ENCODE peak calls at places on chromosomes 16 and 17, in four cellular contexts. One of them, this sample, is unnamed.

GRCh38 chr16:57720142-57720575 is 15.4 kb upstream of the KATNB1 start:
- DNase-seq in cardiac fibroblast: peak; percentile 75
- DNase-seq in GM23338: peak; percentile 62
- DNase-seq in hepatocyte: peak; percentile 78
- DNase-seq in this sample: peak; percentile 50

GRCh38 chr16:57593021-57593420 is 35.4 kb upstream of the ADGRG1 start:
- DNase-seq in cardiac fibroblast: no peak
- DNase-seq in GM23338: no peak
- DNase-seq in hepatocyte: no peak
- DNase-seq in this sample: no peak

GRCh38 chr17:57603978-57604377 is 141.1 kb downstream of the CCDC182 start:
- DNase-seq in GM23338: no peak
- DNase-seq in cardiac fibroblast: no peak
- DNase-seq in hepatocyte: no peak
- DNase-seq in this sample: no peak

GRCh38 chr17:19534562-19535149 is 1.0 kb downstream of the SLC47A1 start:
- DNase-seq in cardiac fibroblast: peak; percentile 19
- DNase-seq in GM23338: no peak
- DNase-seq in hepatocyte: no peak
- DNase-seq in this sample: peak; percentile 53

GRCh38 chr16:1493746-1494094 is 560 bp downstream of the TELO2 start:
- DNase-seq in cardiac fibroblast: no peak
- DNase-seq in hepatocyte: peak; percentile 35
- DNase-seq in GM23338: peak; percentile 43
- DNase-seq in this sample: peak; percentile 10

GRCh38 chr17:31085563-31085962 is 9.2 kb upstream of the NF1 start:
- DNase-seq in cardiac fibroblast: peak; percentile 81
- DNase-seq in hepatocyte: peak; percentile 51
- DNase-seq in GM23338: no peak
- DNase-seq in this sample: peak; percentile 49

GRCh38 chr17:55377885-55378284 is 43.8 kb downstream of the MMD start:
- DNase-seq in GM23338: no peak
- DNase-seq in cardiac fibroblast: no peak
- DNase-seq in hepatocyte: no peak
- DNase-seq in this sample: no peak

GRCh38 chr17:45115871-45116270 is 16.4 kb downstream of the PLCD3 start:
- DNase-seq in GM23338: no peak
- DNase-seq in hepatocyte: no peak
- DNase-seq in cardiac fibroblast: no peak
- DNase-seq in this sample: peak; percentile 22

GRCh38 chr16:75252946-75253911 is 1.8 kb upstream of the BCAR1 start:
- DNase-seq in cardiac fibroblast: peak; percentile 89
- DNase-seq in GM23338: peak; percentile 99
- DNase-seq in hepatocyte: peak; percentile 58
- DNase-seq in this sample: peak; percentile 37

GRCh38 chr16:24819462-24820040 is 26.2 kb upstream of the SLC5A11 start:
- DNase-seq in GM23338: no peak
- DNase-seq in cardiac fibroblast: peak; percentile 16
- DNase-seq in hepatocyte: no peak
- DNase-seq in this sample: no peak

GRCh38 chr17:39921323-39921722 is 2.9 kb upstream of the GSDMB start:
- DNase-seq in cardiac fibroblast: no peak
- DNase-seq in hepatocyte: no peak
- DNase-seq in GM23338: no peak
- DNase-seq in this sample: no peak

GRCh38 chr17:51427259-51428255 is 167.2 kb downstream of the UTP18 start:
- DNase-seq in cardiac fibroblast: no peak
- DNase-seq in GM23338: no peak
- DNase-seq in hepatocyte: no peak
- DNase-seq in this sample: no peak

GRCh38 chr16:59385953-59386352 is 651.8 kb upstream of the GOT2 start:
- DNase-seq in hepatocyte: no peak
- DNase-seq in GM23338: no peak
- DNase-seq in cardiac fibroblast: peak; percentile 38
- DNase-seq in this sample: peak; percentile 89

GRCh38 chr16:84234656-84235285 is 5.0 kb downstream of the KCNG4 start:
- DNase-seq in GM23338: no peak
- DNase-seq in hepatocyte: no peak
- DNase-seq in cardiac fibroblast: peak; percentile 48
- DNase-seq in this sample: peak; percentile 6

GRCh38 chr17:32516450-32516849 is 29.7 kb downstream of the CDK5R1 start:
- DNase-seq in cardiac fibroblast: no peak
- DNase-seq in GM23338: no peak
- DNase-seq in hepatocyte: no peak
- DNase-seq in this sample: no peak

GRCh38 chr17:34443832-34444469 is 80.9 kb upstream of the CCL1 start:
- DNase-seq in GM23338: peak; percentile 60
- DNase-seq in cardiac fibroblast: no peak
- DNase-seq in hepatocyte: peak; percentile 25
- DNase-seq in this sample: no peak
- TF ChIP-seq CTCF in GM23338: peak; percentile 85
- TF ChIP-seq CTCF in cardiac fibroblast: no peak
- TF ChIP-seq CTCF in hepatocyte: peak; percentile 37
- TF ChIP-seq CTCF in this sample: no peak

DNA sequence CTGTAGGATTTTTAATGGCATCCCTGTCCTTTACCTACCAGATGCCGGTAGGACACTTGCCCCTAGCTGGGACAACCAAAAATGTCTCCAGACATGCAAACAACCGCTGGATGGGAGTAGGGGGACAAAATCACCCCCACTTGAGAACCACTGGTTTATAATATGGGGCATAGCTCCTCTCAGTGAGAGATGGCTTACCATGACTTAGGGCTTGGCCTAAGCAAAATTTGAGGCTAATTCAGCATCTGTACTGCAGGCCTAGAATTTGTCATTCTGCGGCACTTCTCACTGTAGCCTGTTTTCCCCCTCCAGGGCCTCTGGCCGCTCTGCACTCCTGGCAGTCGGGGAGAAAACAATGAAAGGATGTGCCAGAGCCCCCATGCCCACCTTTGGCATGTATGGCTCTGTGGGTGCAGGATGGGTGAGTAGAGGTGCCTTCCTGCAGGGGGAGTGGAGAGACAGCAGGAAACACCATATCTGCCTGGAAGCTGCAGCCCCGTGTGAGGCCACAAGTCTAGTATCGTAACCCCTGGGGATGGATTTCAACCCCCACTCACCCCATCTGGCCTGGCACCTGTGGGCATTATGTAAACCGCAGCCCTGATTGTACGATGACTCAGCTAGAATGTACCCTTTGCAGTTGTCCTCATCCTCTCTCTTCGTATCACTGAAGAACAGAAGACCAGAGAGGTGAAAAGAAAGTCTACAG is 268.1 kb downstream of the SOX9 start:
- DNase-seq in hepatocyte: no peak
- DNase-seq in cardiac fibroblast: no peak
- DNase-seq in GM23338: no peak
- DNase-seq in this sample: peak; percentile 57
- TF ChIP-seq CTCF in hepatocyte: no peak
- TF ChIP-seq CTCF in cardiac fibroblast: peak; percentile 19
- TF ChIP-seq CTCF in GM23338: peak; percentile 42
- TF ChIP-seq CTCF in this sample: peak; percentile 40

GRCh38 chr17:20908373-20909273 is 134.2 kb downstream of the USP22 start:
- DNase-seq in hepatocyte: peak; percentile 94
- DNase-seq in cardiac fibroblast: peak; percentile 83
- DNase-seq in GM23338: peak; percentile 96
- DNase-seq in this sample: peak; percentile 67
- TF ChIP-seq CTCF in hepatocyte: peak; percentile 61
- TF ChIP-seq CTCF in cardiac fibroblast: peak; percentile 82
- TF ChIP-seq CTCF in GM23338: peak; percentile 57
- TF ChIP-seq CTCF in this sample: peak; percentile 85

GRCh38 chr16:27452569-27453475 is 50.8 kb downstream of the IL21R start:
- DNase-seq in GM23338: no peak
- DNase-seq in hepatocyte: no peak
- DNase-seq in cardiac fibroblast: no peak
- DNase-seq in this sample: no peak
- TF ChIP-seq CTCF in GM23338: no peak
- TF ChIP-seq CTCF in hepatocyte: no peak
- TF ChIP-seq CTCF in cardiac fibroblast: no peak
- TF ChIP-seq CTCF in this sample: no peak